ENCODE peak calls at places on chromosomes 11 and 22, in ten cellular contexts. K, U, D, H, M, T, X, W, Z and V are unnamed samples.

GRCh38 chr11:36376315-36376887 is 80.3 kb downstream of the PRR5L start:
- DNase-seq in K (peak; percentile 38), U (peak; percentile 72), D (peak; percentile 23), H (no peak), M (no peak), T (peak; percentile 42), X (no peak), W (no peak), Z (peak; percentile 30), V (no peak)

GRCh38 chr22:26893034-26893710 is 235.8 kb downstream of the MIAT start:
- DNase-seq in K (no peak), U (no peak), D (no peak), H (no peak), M (no peak), T (peak; percentile 36), X (no peak), W (no peak), Z (no peak), V (no peak)

GRCh38 chr11:8219257-8220021 is 44.2 kb downstream of the LMO1 start:
- DNase-seq in K (peak; percentile 72), U (no peak), D (no peak), H (peak; percentile 72), M (peak; percentile 34), T (peak; percentile 74), X (peak; percentile 75), W (no peak), Z (peak; percentile 69), V (peak; percentile 60)

GRCh38 chr11:33557201-33557600 is 143.4 kb downstream of the C11orf91 start:
- DNase-seq in K (no peak), U (no peak), D (no peak), H (no peak), M (peak; percentile 87), T (peak; percentile 85), X (no peak), W (no peak), Z (peak; percentile 59), V (no peak)

GRCh38 chr11:5367461-5368074 is 16.0 kb upstream of the OR51M1 start:
- DNase-seq in K (no peak), U (no peak), D (no peak), H (no peak), M (peak; percentile 13), T (no peak), X (no peak), W (no peak), Z (peak; percentile 88), V (no peak)

GRCh38 chr11:3942956-3943497 is 87.6 kb downstream of the STIM1 start:
- DNase-seq in K (peak; percentile 14), U (no peak), D (no peak), H (no peak), M (no peak), T (peak; percentile 58), X (no peak), W (no peak), Z (no peak), V (no peak)

GRCh38 chr11:16632295-16633200 is 105.9 kb upstream of the C11orf58 start:
- DNase-seq in K (peak; percentile 41), U (no peak), D (no peak), H (no peak), M (no peak), T (peak; percentile 62), X (no peak), W (no peak), Z (no peak), V (peak; percentile 11)

GRCh38 chr22:23058481-23059336 is 11.6 kb upstream of the GNAZ start:
- DNase-seq in K (peak; percentile 3), U (peak; percentile 50), D (no peak), H (peak; percentile 57), M (no peak), T (no peak), X (no peak), W (no peak), Z (no peak), V (no peak)

GRCh38 chr11:36488096-36488495 is 22.0 kb downstream of the TRAF6 start:
- DNase-seq in K (no peak), U (no peak), D (no peak), H (no peak), M (no peak), T (no peak), X (no peak), W (no peak), Z (no peak), V (peak; percentile 38)

GRCh38 chr11:20156280-20156875 is 3.9 kb downstream of the DBX1 start:
- DNase-seq in K (no peak), U (no peak), D (peak; percentile 14), H (peak; percentile 33), M (no peak), T (no peak), X (peak; percentile 16), W (no peak), Z (no peak), V (no peak)

GRCh38 chr22:43859621-43860020 is 2.7 kb downstream of the SULT4A1 start:
- DNase-seq in K (no peak), U (peak; percentile 36), D (no peak), H (no peak), M (no peak), T (no peak), X (no peak), W (no peak), Z (no peak), V (no peak)

GRCh38 chr11:60831143-60831500 is 10.8 kb upstream of the CCDC86 start:
- DNase-seq in K (peak; percentile 87), U (peak; percentile 91), D (peak; percentile 86), H (peak; percentile 76), M (peak; percentile 60), T (peak; percentile 86), X (peak; percentile 92), W (peak; percentile 60), Z (peak; percentile 92), V (peak; percentile 88)

GRCh38 chr22:29813563-29813962 is 24.5 kb downstream of the ASCC2 start:
- DNase-seq in K (peak; percentile 54), U (no peak), D (no peak), H (peak; percentile 64), M (no peak), T (no peak), X (no peak), W (no peak), Z (peak; percentile 30), V (no peak)
- TF ChIP-seq CTCF in K (peak; percentile 17), U (no peak), D (no peak), H (peak; percentile 54), M (no peak), T (no peak), X (no peak), W (no peak), Z (no peak), V (no peak)

GRCh38 chr11:14892036-14892556 is at the start of gene CYP2R1:
- DNase-seq in K (peak; percentile 96), U (peak; percentile 97), D (peak; percentile 94), H (peak; percentile 100), M (peak; percentile 90), T (peak; percentile 98), X (peak; percentile 96), W (peak; percentile 81), Z (peak; percentile 99), V (peak; percentile 99)

GRCh38 chr11:14894657-14895598 is 2.9 kb upstream of the CYP2R1 start:
- DNase-seq in K (peak; percentile 18), U (peak; percentile 82), D (peak; percentile 29), H (no peak), M (no peak), T (peak; percentile 51), X (peak; percentile 15), W (no peak), Z (peak; percentile 90), V (no peak)

GRCh38 chr11:14886509-14886908 is 5.5 kb downstream of the CYP2R1 start:
- DNase-seq in K (peak; percentile 31), U (no peak), D (no peak), H (no peak), M (no peak), T (no peak), X (no peak), W (no peak), Z (no peak), V (no peak)

GRCh38 chr11:14892577-14892976 is 546 bp upstream of the CYP2R1 start:
- DNase-seq in K (no peak), U (no peak), D (no peak), H (no peak), M (no peak), T (no peak), X (no peak), W (no peak), Z (no peak), V (no peak)

DNA sequence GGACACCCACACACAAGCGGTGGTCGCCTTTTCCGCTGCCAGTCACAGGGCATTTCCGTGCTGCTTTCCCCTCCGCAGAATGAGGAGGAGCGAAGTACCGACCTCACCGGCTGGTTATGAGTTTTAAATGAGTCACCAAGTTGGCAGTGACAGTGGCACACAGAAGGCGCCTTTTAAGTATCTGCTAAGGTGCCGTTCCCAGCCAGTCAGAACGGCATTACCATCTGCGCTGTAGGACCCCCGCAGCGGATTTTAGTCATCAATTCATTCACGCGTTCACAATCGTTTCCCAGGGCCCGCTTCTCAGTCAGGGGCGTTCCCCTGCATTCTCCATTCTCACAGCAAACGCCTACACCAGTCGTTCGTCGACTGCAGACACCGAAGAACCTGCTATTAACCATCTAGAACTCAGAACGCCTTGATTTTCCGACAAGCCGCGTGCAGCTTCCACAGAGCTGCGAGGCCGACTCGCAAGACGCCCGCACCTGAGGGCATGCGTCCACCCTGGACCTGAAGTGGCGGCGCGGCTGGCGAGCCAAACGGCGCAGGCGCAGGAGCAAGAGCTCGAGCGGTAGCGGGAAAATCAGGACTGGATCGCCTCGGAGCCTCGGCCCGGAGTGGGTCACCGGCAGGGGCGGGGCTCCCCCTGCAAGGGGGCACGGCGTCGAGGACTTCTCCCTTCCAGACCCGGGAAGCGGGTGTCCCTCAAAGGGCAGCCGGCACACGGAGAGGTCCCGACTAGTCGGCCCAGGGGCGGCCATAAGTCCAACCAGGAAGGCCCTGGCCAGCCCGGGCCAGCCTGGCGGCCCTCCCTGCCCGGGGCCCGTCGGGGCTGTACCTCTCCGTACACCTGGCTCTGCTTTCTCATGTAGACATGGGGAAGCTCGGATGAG is 642 bp downstream of the CYP2R1 start:
- DNase-seq in K (peak; percentile 95), U (peak; percentile 95), D (peak; percentile 87), H (peak; percentile 89), M (peak; percentile 78), T (peak; percentile 93), X (peak; percentile 91), W (peak; percentile 73), Z (peak; percentile 96), V (peak; percentile 96)
- H3K4me3 ChIP-seq in K (peak overlapping the region; percentile 63), U (peak overlapping the region; percentile 74), D (peak overlapping the region; percentile 72), H (peak overlapping the region; percentile 54), M (peak overlapping the region; percentile 69), T (peak overlapping the region; percentile 80), X (peak overlapping the region; percentile 28), W (peak overlapping the region; percentile 68), Z (peak overlapping the region; percentile 93), V (peak overlapping the region; percentile 84)

DNA sequence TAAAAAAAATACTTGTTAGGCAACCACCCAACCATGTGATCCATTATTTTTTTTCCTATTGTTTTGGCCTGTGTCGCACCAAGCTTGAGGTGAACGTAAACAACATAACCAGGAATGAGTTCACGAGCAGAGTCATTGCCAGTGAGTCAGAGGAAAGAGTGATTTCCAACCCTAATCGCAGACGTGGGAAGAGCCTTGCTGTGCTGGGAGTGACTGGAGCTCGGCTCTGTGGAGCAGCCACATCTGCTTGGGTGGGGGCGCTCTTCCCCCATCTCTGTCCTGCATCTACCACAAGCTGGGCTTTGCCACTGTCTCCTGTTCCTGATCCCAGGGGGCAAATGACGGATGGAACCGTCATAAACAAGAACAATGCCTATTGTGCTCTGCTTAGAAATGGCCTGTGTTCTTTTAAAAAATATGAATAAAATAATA is 210.0 kb downstream of the KIRREL3 start:
- DNase-seq in K (no peak), U (no peak), D (no peak), H (no peak), M (peak; percentile 83), T (peak; percentile 2), X (no peak), W (no peak), Z (peak; percentile 79), V (no peak)
- TF ChIP-seq CTCF in K (no peak), U (no peak), D (no peak), H (no peak), M (peak; percentile 31), T (no peak), X (no peak), W (no peak), Z (peak; percentile 50), V (no peak)

GRCh38 chr11:107018902-107019493 is 722 bp upstream of the GUCY1A2 start:
- DNase-seq in K (peak; percentile 92), U (peak; percentile 77), D (peak; percentile 45), H (no peak), M (peak; percentile 66), T (peak; percentile 82), X (peak; percentile 72), W (no peak), Z (peak; percentile 85), V (no peak)
- H3K4me3 ChIP-seq in K (peak overlapping the region; percentile 57), U (peak overlapping the region; percentile 42), D (peak overlapping the region; percentile 50), H (no peak overlapping the region), M (peak overlapping the region; percentile 48), T (no peak overlapping the region), X (no peak overlapping the region), W (no peak overlapping the region), Z (peak overlapping the region; percentile 57), V (no peak overlapping the region)